ENCODE peak calls at places on chromosomes 5 and 9, in five cellular contexts. Q, K, G, D and N are unnamed samples.

GRCh38 chr5:1479581-1480188 is 34.4 kb upstream of the SLC6A3 start:
- ATAC-seq in K (peak; percentile 50), Q (peak; percentile 74), D (peak; percentile 67), G (peak; percentile 57), N (peak; percentile 62)

GRCh38 chr5:94618493-94619328 is at the start of the genes KIAA0825 and SLF1:
- ATAC-seq in G (peak; percentile 94), K (peak; percentile 98), Q (peak; percentile 92), D (peak; percentile 97), N (peak; percentile 96)

GRCh38 chr5:172659909-172660628 is 19.0 kb downstream of the NEURL1B start:
- ATAC-seq in G (no peak), D (peak; percentile 86), K (peak; percentile 81), Q (no peak), N (peak; percentile 86)

GRCh38 chr5:125835293-125836172 is 587.7 kb upstream of the GRAMD2B start:
- ATAC-seq in D (peak; percentile 73), Q (no peak), G (no peak), K (peak; percentile 75), N (peak; percentile 31)

GRCh38 chr5:9657819-9658218 is 27.7 kb upstream of the TAS2R1 start:
- ATAC-seq in G (no peak), K (no peak), D (no peak), Q (no peak), N (no peak)

GRCh38 chr5:73268826-73269225 is 95.8 kb downstream of the TMEM174 start:
- ATAC-seq in Q (no peak), K (no peak), G (no peak), D (no peak), N (no peak)

GRCh38 chr5:69276422-69277174 is 41.9 kb downstream of the CDK7 start:
- ATAC-seq in K (no peak), G (no peak), D (no peak), Q (no peak), N (no peak)

GRCh38 chr9:105176194-105176593 is 68.3 kb upstream of the SLC44A1 start:
- ATAC-seq in K (no peak), Q (no peak), G (no peak), D (no peak), N (no peak)

GRCh38 chr5:88746438-88746882 is 136.5 kb downstream of the MEF2C start:
- ATAC-seq in D (no peak), K (no peak), G (no peak), Q (peak; percentile 22), N (no peak)

GRCh38 chr9:129183495-129184308 is 5.6 kb upstream of the IER5L start:
- ATAC-seq in D (no peak), Q (no peak), G (no peak), K (no peak), N (no peak)

GRCh38 chr9:136790640-136791465 is at the start of gene TMEM141:
- ATAC-seq in G (peak; percentile 89), D (peak; percentile 99), Q (peak; percentile 84), K (peak; percentile 94), N (peak; percentile 95)

GRCh38 chr5:149151717-149152116 is 10.4 kb downstream of the ABLIM3 start:
- ATAC-seq in G (no peak), Q (no peak), D (no peak), K (no peak), N (no peak)

GRCh38 chr9:137583957-137584356 is 5.2 kb upstream of the DPH7 start:
- ATAC-seq in D (no peak), Q (no peak), K (no peak), G (no peak), N (no peak)

GRCh38 chr5:124952079-124952478 is 205.6 kb upstream of the ZNF608 start:
- ATAC-seq in K (no peak), G (peak; percentile 32), Q (peak; percentile 54), D (no peak), N (no peak)

GRCh38 chr5:138914338-138914737 is 39.2 kb upstream of the LRRTM2 start:
- ATAC-seq in G (no peak), K (no peak), D (no peak), Q (no peak), N (no peak)

GRCh38 chr9:134847752-134848432 is 32.7 kb upstream of the FCN2 start:
- ATAC-seq in D (no peak), Q (no peak), G (no peak), K (peak; percentile 32), N (no peak)

GRCh38 chr5:132283423-132284043 is 10.7 kb upstream of the SLC22A4 start:
- ATAC-seq in D (no peak), K (peak; percentile 36), Q (no peak), G (no peak), N (peak; percentile 41)

GRCh38 chr5:84016090-84016489 is 295.4 kb upstream of the HAPLN1 start:
- ATAC-seq in G (no peak), Q (no peak), D (no peak), K (no peak), N (no peak)

GRCh38 chr9:123544007-123544827 is 188.2 kb downstream of the CRB2 start:
- ATAC-seq in D (no peak), Q (no peak), K (no peak), G (no peak), N (no peak)

GRCh38 chr5:151414536-151414935 is 32.9 kb upstream of the SLC36A1 start:
- ATAC-seq in Q (no peak), G (no peak), K (no peak), D (no peak), N (no peak)

GRCh38 chr9:109585841-109586240 is 87.7 kb upstream of the PTPN3 start:
- ATAC-seq in D (no peak), K (no peak), G (no peak), Q (no peak), N (no peak)

GRCh38 chr9:131395745-131396479 is 2.0 kb downstream of the PRRC2B start:
- ATAC-seq in Q (no peak), G (no peak), K (no peak), D (no peak), N (no peak)

GRCh38 chr9:109791003-109791677 is 11.1 kb downstream of the PALM2AKAP2 start:
- ATAC-seq in Q (no peak), G (no peak), D (no peak), K (no peak), N (no peak)

GRCh38 chr9:87350915-87351314 is 146.8 kb upstream of the DAPK1 start:
- ATAC-seq in K (no peak), G (no peak), Q (no peak), D (no peak), N (no peak)

GRCh38 chr5:59238126-59238902 is 655.2 kb downstream of the PDE4D start:
- ATAC-seq in D (no peak), G (peak; percentile 62), K (no peak), Q (no peak), N (no peak)

GRCh38 chr9:37301369-37302172 is 120.9 kb upstream of the GRHPR start:
- ATAC-seq in G (no peak), K (no peak), D (no peak), Q (no peak), N (no peak)

GRCh38 chr5:157930710-157931109 is 71.8 kb upstream of the CLINT1 start:
- ATAC-seq in K (no peak), D (no peak), G (no peak), Q (no peak), N (no peak)